ENCODE peak calls at places on chromosome 7, in eight cellular contexts. O, C, P, N, V, T, K and A are unnamed samples.

GRCh38 chr7:24877790-24878311 is 102.1 kb downstream of the OSBPL3 start:
- DNase-seq in O (no peak), C (no peak), P (no peak), N (peak), V (no peak), T (peak), K (no peak), A (peak)

GRCh38 chr7:112207106-112207592 is 654 bp downstream of the ZNF277 start:
- DNase-seq in O (peak), C (peak), P (no peak), N (no peak), V (no peak), T (peak), K (no peak), A (no peak)

GRCh38 chr7:133794490-133794889 is 332.6 kb upstream of the LRGUK start:
- DNase-seq in O (no peak), C (no peak), P (no peak), N (no peak), V (no peak), T (peak), K (no peak), A (no peak)

GRCh38 chr7:39683216-39683845 is 60.0 kb downstream of the RALA start:
- DNase-seq in O (no peak), C (no peak), P (peak), N (no peak), V (no peak), T (peak), K (no peak), A (no peak)

GRCh38 chr7:100219271-100219737 is 445 bp upstream of the PVRIG start:
- DNase-seq in O (no peak), C (no peak), P (no peak), N (no peak), V (peak), T (no peak), K (no peak), A (no peak)

GRCh38 chr7:111708072-111708471 is 145.8 kb upstream of the IMMP2L start:
- DNase-seq in O (peak), C (peak), P (no peak), N (no peak), V (no peak), T (no peak), K (no peak), A (no peak)

GRCh38 chr7:136033413-136034031 is 56.4 kb upstream of the MTPN start:
- DNase-seq in O (no peak), C (peak), P (no peak), N (no peak), V (no peak), T (no peak), K (no peak), A (no peak)

GRCh38 chr7:150471886-150472285 is 21.5 kb downstream of the GIMAP8 start:
- DNase-seq in O (no peak), C (no peak), P (no peak), N (no peak), V (no peak), T (no peak), K (no peak), A (no peak)

GRCh38 chr7:44075296-44076075 is 6.8 kb downstream of the POLM start:
- DNase-seq in O (no peak), C (no peak), P (no peak), N (no peak), V (no peak), T (no peak), K (no peak), A (no peak)

GRCh38 chr7:83038787-83039186 is 123.9 kb downstream of the PCLO start:
- DNase-seq in O (no peak), C (no peak), P (no peak), N (no peak), V (no peak), T (no peak), K (no peak), A (no peak)

GRCh38 chr7:70098905-70099672 is 500.8 kb downstream of the AUTS2 start:
- DNase-seq in O (no peak), C (no peak), P (no peak), N (no peak), V (no peak), T (no peak), K (no peak), A (no peak)

GRCh38 chr7:5494683-5495561 is 71.3 kb upstream of the TNRC18 start:
- DNase-seq in O (peak), C (peak), P (peak), N (peak), V (peak), T (peak), K (peak), A (peak)

GRCh38 chr7:128724743-128725142 is 14.4 kb upstream of the CALU start:
- DNase-seq in O (no peak), C (no peak), P (no peak), N (no peak), V (no peak), T (no peak), K (no peak), A (no peak)

GRCh38 chr7:128030999-128031681 is at the start of gene LRRC4:
- DNase-seq in O (peak), C (peak), P (no peak), N (no peak), V (peak), T (peak), K (no peak), A (peak)

GRCh38 chr7:99098824-99099498 is 44.9 kb downstream of the SMURF1 start:
- DNase-seq in O (peak), C (peak), P (peak), N (no peak), V (no peak), T (peak), K (no peak), A (no peak)

GRCh38 chr7:2956526-2957368 is 86.9 kb downstream of the CARD11 start:
- DNase-seq in O (no peak), C (peak), P (peak), N (peak), V (peak), T (peak), K (no peak), A (no peak)

GRCh38 chr7:143884978-143885559 is 16.9 kb downstream of the TCAF1 start:
- DNase-seq in O (peak), C (peak), P (no peak), N (no peak), V (peak), T (peak), K (no peak), A (no peak)

GRCh38 chr7:151126500-151127137 is 40.3 kb downstream of the AGAP3 start:
- DNase-seq in O (peak), C (peak), P (no peak), N (no peak), V (no peak), T (no peak), K (no peak), A (no peak)

GRCh38 chr7:55156919-55157318 is 138.1 kb downstream of the EGFR start:
- DNase-seq in O (peak), C (peak), P (no peak), N (no peak), V (no peak), T (no peak), K (no peak), A (no peak)

GRCh38 chr7:134355925-134356324 is 39.2 kb upstream of the SLC35B4 start:
- DNase-seq in O (no peak), C (no peak), P (peak), N (no peak), V (no peak), T (peak), K (no peak), A (no peak)

GRCh38 chr7:1210979-1211608 is 21.6 kb upstream of the UNCX start:
- DNase-seq in O (peak), C (no peak), P (no peak), N (no peak), V (no peak), T (no peak), K (no peak), A (no peak)